ENCODE peak calls at places on chromosomes 1 and 21, in ten cellular contexts. W is H1, N is heart left ventricle, P is GM23338, F is OCI-LY7, G is colonic mucosa, D is esophagus squamous epithelium, H is IMR-90, Q is lower lobe of right lung, V is adrenal gland. E is an unnamed sample. For H3K36me3, the result is how much of the 10 kb centered on the place peaks cover.

GRCh38 chr1:2523891-2524609 is 2.3 kb downstream of the PANK4 start:
- DNase-seq in D (no peak), H (no peak), G (no peak), V (no peak), P (no peak), W (no peak), F (no peak), Q (no peak), N (no peak), E (no peak)

GRCh38 chr1:79198841-79199240 is 192.3 kb upstream of the ADGRL4 start:
- DNase-seq in D (no peak), Q (no peak), V (no peak), P (no peak), G (no peak), W (no peak), H (peak), N (no peak), F (no peak), E (no peak)

GRCh38 chr1:5891736-5892135 is 100.5 kb downstream of the NPHP4 start:
- DNase-seq in N (no peak), G (no peak), D (no peak), W (no peak), Q (peak), V (no peak), H (peak), F (no peak), P (no peak), E (no peak)

GRCh38 chr1:166888710-166889109 is 12.6 kb upstream of the TADA1 start:
- DNase-seq in H (no peak), D (no peak), W (no peak), V (no peak), G (no peak), F (no peak), Q (no peak), P (no peak), N (no peak), E (no peak)

GRCh38 chr1:174800221-174800791 is 199.4 kb upstream of the CACYBP start:
- DNase-seq in H (peak), N (no peak), P (peak), Q (no peak), F (peak), G (peak), D (no peak), V (peak), W (no peak), E (no peak)

GRCh38 chr1:30412241-30413110 is 310.9 kb downstream of the MATN1 start:
- DNase-seq in P (no peak), H (no peak), F (no peak), Q (no peak), W (no peak), D (no peak), N (no peak), G (no peak), V (no peak), E (no peak)

GRCh38 chr1:38064232-38064903 is 17.8 kb upstream of the POU3F1 start:
- DNase-seq in Q (no peak), W (no peak), G (no peak), P (peak), V (no peak), N (no peak), D (no peak), H (peak), F (no peak), E (no peak)

GRCh38 chr1:70353641-70354331 is 736 bp downstream of the ANKRD13C start:
- DNase-seq in Q (no peak), W (no peak), F (no peak), N (no peak), G (peak), V (peak), P (peak), H (peak), D (no peak), E (no peak)

GRCh38 chr21:42777064-42777756 is 102.1 kb downstream of the WDR4 start:
- DNase-seq in G (no peak), P (no peak), Q (peak), F (no peak), W (no peak), V (no peak), N (no peak), D (no peak), H (no peak), E (no peak)

GRCh38 chr1:26913389-26913753 is 404 bp downstream of the NR0B2 start:
- DNase-seq in P (no peak), V (no peak), Q (no peak), W (no peak), F (no peak), H (no peak), G (no peak), D (no peak), N (no peak), E (no peak)

GRCh38 chr1:184322253-184322652 is 64.6 kb upstream of the C1orf21 start:
- DNase-seq in Q (no peak), D (no peak), P (peak), N (no peak), V (no peak), G (no peak), F (no peak), H (no peak), W (no peak), E (no peak)

GRCh38 chr1:33446590-33446989 is 15.7 kb upstream of the PHC2 start:
- DNase-seq in H (no peak), D (no peak), Q (no peak), G (no peak), V (peak), F (no peak), P (no peak), N (no peak), W (no peak), E (no peak)

GRCh38 chr21:26918318-26919065 is 48.4 kb downstream of the ADAMTS5 start:
- DNase-seq in V (no peak), G (no peak), F (no peak), H (peak), P (no peak), D (no peak), N (no peak), W (no peak), Q (no peak), E (no peak)

GRCh38 chr1:13616234-13616633 is 32.6 kb downstream of the PDPN start:
- DNase-seq in H (peak), P (no peak), N (no peak), Q (no peak), D (no peak), W (no peak), G (no peak), F (no peak), V (no peak), E (no peak)

GRCh38 chr1:53047737-53048344 is 14.2 kb upstream of the PODN start:
- DNase-seq in H (peak), V (peak), D (no peak), G (no peak), Q (no peak), W (no peak), P (no peak), F (peak), N (no peak), E (no peak)

GRCh38 chr1:55129194-55129728 is 85.9 kb downstream of the USP24 start:
- DNase-seq in F (no peak), D (no peak), H (peak), G (no peak), V (peak), Q (no peak), P (no peak), W (no peak), N (no peak), E (no peak)

GRCh38 chr1:214632091-214632490 is 29.1 kb downstream of the CENPF start:
- DNase-seq in W (no peak), G (no peak), H (no peak), D (no peak), P (no peak), Q (no peak), V (no peak), F (no peak), N (no peak), E (no peak)

DNA sequence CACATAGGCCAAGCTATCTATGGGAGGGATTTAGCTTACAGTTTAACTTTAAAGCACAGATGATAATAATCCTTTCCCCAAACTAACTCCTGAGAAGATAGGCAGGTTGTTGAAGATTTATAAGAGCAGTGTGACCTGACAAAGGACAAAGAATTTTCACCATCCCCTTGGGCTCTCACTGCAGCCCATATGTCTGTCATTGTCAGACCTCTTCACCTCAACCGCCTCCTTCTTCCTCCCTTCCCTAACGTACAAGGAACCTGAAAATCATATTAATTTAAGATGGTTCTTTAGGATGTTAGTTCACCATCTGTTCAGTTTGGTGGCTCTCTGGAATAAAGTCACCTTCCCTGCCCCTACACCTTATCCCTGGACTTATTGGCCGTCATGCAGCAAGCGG is 5.0 kb downstream of the RNU1-2 start:
- DNase-seq in F (peak), V (no peak), H (no peak), P (no peak), Q (no peak), W (no peak), G (no peak), D (no peak), N (no peak), E (no peak)
- TF ChIP-seq CTCF in F (peak), V (no peak), H (peak), P (peak), Q (no peak), W (no peak), G (no peak), D (no peak), N (no peak), E (no peak)

GRCh38 chr1:43619314-43619790 is 30.6 kb upstream of the KDM4A start:
- DNase-seq in P (no peak), F (no peak), V (no peak), N (no peak), W (no peak), Q (peak), D (no peak), G (no peak), H (no peak), E (no peak)
- H3K36me3 ChIP-seq in P (under half), F (under half), V (under half), N (under half), W (half or more), Q (half or more), D (under half), G (under half), H (half or more), E (under half)

DNA sequence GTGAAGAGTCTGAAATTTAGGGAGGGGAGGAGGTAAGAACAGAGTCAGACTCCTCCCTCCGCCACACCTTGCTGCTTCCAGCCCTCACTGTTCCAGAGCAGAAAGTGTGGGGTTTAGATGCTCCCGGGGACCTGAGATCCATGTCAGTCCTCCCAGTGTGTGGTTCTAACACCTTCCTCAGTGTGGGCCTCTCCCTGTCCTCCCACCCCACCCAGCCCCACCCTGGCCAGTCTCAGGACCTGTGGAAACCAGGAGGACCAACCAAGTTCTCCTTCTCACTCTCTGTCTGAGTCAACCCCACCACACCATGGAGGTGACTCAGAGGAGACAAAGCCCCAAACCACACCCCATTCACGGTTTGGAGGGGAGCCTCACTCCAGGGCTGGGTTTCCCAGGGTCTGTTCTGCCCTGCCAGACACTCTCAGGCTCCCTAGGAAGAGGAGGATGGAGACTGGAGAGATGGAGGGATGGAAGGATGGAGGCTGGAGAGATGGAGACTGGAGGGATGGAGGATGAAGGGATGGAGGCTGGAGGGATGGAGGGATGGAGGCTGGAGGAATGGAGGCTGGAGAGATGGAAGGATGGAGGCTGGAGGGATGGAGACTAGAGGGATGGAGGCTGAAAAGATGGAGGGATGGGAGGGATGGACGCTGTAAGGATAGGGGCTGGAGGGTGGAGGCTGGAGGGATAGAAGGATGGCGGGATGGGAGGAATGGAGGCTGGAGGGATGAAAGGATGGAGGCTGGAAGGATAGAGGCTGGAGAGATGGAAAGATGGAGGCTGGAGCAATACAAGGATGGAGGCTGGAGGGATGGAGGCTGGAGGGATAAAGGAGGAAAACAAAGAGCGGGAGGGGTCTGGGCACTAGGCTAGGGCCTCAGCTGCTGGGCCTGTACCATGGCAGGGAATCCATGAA is 100.9 kb upstream of the RUNX3 start:
- DNase-seq in V (no peak), H (peak), P (no peak), N (no peak), Q (no peak), W (no peak), G (no peak), D (no peak), F (no peak), E (no peak)
- H3K27ac ChIP-seq in V (no peak), H (no peak), P (no peak), N (peak), Q (no peak), W (no peak), G (no peak), D (no peak), F (peak), E (no peak)

DNA sequence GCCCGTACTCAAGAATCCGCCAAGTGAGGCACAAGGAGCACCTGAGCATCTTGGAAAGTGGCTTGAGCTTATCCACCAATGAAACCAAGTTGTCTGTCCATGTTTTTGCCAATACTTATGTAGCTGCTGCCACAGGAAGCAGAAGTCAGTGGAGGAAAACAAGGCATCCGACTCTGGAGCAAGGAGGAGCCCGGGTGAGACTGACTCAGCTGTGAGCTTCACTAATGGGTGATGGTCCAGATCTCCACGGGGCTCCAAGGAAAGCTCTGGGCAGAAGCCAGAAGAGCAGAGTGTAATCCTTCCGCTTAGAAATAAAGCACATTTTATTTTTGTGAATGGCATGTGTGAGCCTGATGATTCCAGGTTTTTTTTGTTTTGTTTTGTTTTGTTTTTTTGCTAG is 12.3 kb upstream of the SSR2 start:
- DNase-seq in D (no peak), P (no peak), Q (no peak), G (no peak), F (no peak), W (no peak), H (peak), N (no peak), V (no peak), E (no peak)
- TF ChIP-seq CTCF in D (no peak), P (no peak), Q (no peak), G (no peak), F (no peak), W (no peak), H (no peak), N (no peak), V (no peak), E (no peak)

DNA sequence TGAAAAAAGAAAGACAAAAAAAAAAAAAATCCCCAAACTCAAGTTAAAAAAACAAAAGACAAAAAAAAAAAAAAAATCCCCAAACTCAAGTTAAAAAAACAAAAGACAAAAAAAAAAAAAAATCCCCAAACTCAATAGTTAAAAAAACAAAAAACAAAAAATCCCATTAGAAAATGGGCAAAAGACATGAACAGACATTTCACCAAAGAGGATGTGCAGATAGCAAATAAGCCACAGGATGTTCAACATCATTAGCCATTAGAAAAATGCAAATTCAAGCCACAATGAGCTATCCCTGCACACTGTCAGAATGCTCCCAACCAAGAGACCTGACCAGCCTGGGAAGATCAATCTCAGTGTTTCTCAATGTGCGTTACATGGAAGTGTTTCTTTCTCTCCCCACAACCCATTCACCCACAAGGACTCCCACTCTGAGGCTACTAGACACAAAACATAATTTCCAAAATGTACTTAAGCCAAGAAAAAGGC is 33.9 kb downstream of the MRAP start:
- DNase-seq in W (no peak), D (no peak), H (no peak), F (no peak), G (no peak), N (no peak), Q (no peak), V (no peak), P (no peak), E (no peak)
- H3K36me3 ChIP-seq in W (half or more), D (under half), H (under half), F (half or more), G (under half), N (half or more), Q (half or more), V (under half), P (under half), E (half or more)

GRCh38 chr1:160781129-160781808 is 14.7 kb upstream of the LY9 start:
- DNase-seq in F (no peak), D (no peak), W (no peak), V (no peak), H (no peak), G (peak), P (no peak), N (no peak), Q (peak), E (no peak)

GRCh38 chr1:160778976-160779375 is 17.0 kb upstream of the LY9 start:
- DNase-seq in V (no peak), D (no peak), N (no peak), F (no peak), Q (no peak), W (no peak), P (no peak), G (no peak), H (no peak), E (no peak)

GRCh38 chr1:160779662-160780397 is 16.1 kb upstream of the LY9 start:
- DNase-seq in P (peak), W (peak), F (peak), H (no peak), D (no peak), V (no peak), Q (no peak), N (no peak), G (peak), E (no peak)

GRCh38 chr1:160780398-160780755 is 15.6 kb upstream of the LY9 start:
- DNase-seq in G (no peak), W (no peak), Q (no peak), N (no peak), F (no peak), H (no peak), P (no peak), D (no peak), V (no peak), E (no peak)

DNA sequence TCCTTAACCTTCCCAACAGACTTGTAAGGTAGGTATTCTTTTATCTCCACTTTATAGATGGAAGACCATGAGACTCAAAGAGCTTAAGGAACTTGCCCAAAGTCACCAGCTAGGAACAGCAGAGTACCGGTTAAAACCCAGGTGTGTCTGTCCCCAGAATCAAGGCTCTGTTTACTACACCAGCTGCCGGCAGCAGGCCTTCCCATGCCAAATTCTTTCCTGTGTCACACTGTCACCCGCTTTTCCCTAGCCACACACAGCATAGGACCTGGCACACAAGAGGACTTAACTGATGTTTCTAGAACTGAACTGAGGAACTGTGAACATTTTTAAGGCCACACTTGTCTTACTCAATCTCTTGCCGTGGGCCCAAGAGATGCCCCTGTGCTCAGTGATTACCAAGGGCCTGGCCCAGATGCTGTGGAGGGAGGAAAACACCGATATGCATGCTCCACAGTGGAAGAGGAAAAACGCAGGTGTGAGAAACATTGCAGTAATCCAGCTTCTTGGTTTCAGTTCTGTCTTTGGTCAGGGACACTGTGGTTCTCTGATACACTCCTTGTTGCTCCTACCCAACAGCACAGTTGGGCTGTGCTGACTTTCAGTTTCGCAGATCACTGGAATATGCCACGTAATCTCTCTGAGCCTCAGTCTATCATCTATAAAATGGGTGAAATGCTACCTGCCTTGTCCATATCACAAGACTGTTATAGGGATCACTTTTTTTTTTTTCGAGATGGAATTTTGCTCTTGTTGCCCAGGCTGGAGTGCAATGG is 13.9 kb upstream of the LY9 start:
- DNase-seq in G (peak), W (no peak), H (no peak), N (no peak), P (no peak), F (peak), D (no peak), V (no peak), Q (no peak), E (no peak)
- H3K27ac ChIP-seq in G (peak), W (no peak), H (no peak), N (peak), P (no peak), F (peak), D (peak), V (no peak), Q (peak), E (no peak)